ENCODE peak calls at places on chromosomes 7 and 10, in nine cellular contexts. J is Caco-2, N is K562, Z is cardiac muscle cell, W is tibial nerve, F is tibial artery, U is left ventricle myocardium inferior, M is hepatocyte, A is colonic mucosa. S is an unnamed sample.
A peak's percentile ranks its signal among the peaks of the same experiment; 100 is the strongest.

GRCh38 chr10:13272164-13272571 is 27.7 kb downstream of the PHYH start:
- DNase-seq in J (no peak), N (no peak), Z (peak; percentile 75), W (peak; percentile 60), F (peak; percentile 77), U (peak; percentile 57), M (peak; percentile 76), A (peak; percentile 37), S (peak; percentile 71)

GRCh38 chr7:24965831-24966708 is 13.9 kb downstream of the OSBPL3 start:
- DNase-seq in J (peak; percentile 51), N (peak; percentile 58), Z (no peak), W (peak; percentile 5), F (no peak), U (peak; percentile 18), M (peak; percentile 13), A (peak; percentile 57), S (no peak)

GRCh38 chr10:850093-850492 is 81.4 kb downstream of the LARP4B start:
- DNase-seq in J (no peak), N (no peak), Z (no peak), W (no peak), F (no peak), U (no peak), M (no peak), A (no peak), S (no peak)

GRCh38 chr10:74238031-74238431 is 87.0 kb downstream of the ADK start:
- DNase-seq in J (no peak), N (peak; percentile 29), Z (peak; percentile 41), W (no peak), F (no peak), U (no peak), M (no peak), A (no peak), S (no peak)

GRCh38 chr10:96509017-96509641 is 4.6 kb downstream of the TLL2 start:
- DNase-seq in J (no peak), N (no peak), Z (peak; percentile 16), W (no peak), F (no peak), U (no peak), M (no peak), A (no peak), S (no peak)

GRCh38 chr7:135349746-135350145 is 116.1 kb downstream of the STRA8 start:
- DNase-seq in J (no peak), N (no peak), Z (no peak), W (no peak), F (no peak), U (no peak), M (no peak), A (no peak), S (no peak)

GRCh38 chr7:112986256-112987031 is 100.2 kb downstream of the GPR85 start:
- DNase-seq in J (no peak), N (no peak), Z (peak; percentile 61), W (no peak), F (no peak), U (no peak), M (no peak), A (no peak), S (no peak)

GRCh38 chr10:71264345-71265200 is 52.2 kb downstream of the UNC5B start:
- DNase-seq in J (no peak), N (no peak), Z (no peak), W (no peak), F (no peak), U (no peak), M (no peak), A (no peak), S (no peak)

GRCh38 chr7:110418651-110419270 is 672.2 kb upstream of the LRRN3 start:
- DNase-seq in J (no peak), N (no peak), Z (no peak), W (no peak), F (no peak), U (no peak), M (no peak), A (no peak), S (no peak)

GRCh38 chr10:3904419-3904975 is 119.5 kb upstream of the KLF6 start:
- DNase-seq in J (no peak), N (no peak), Z (no peak), W (no peak), F (no peak), U (no peak), M (no peak), A (no peak), S (no peak)

GRCh38 chr7:46945328-46945727 is 636.6 kb downstream of the TNS3 start:
- DNase-seq in J (no peak), N (no peak), Z (no peak), W (no peak), F (no peak), U (no peak), M (no peak), A (no peak), S (no peak)

GRCh38 chr10:97781541-97782331 is 9.9 kb upstream of the SFRP5 start:
- DNase-seq in J (no peak), N (no peak), Z (no peak), W (no peak), F (no peak), U (no peak), M (no peak), A (no peak), S (no peak)

GRCh38 chr7:47080816-47081215 is 501.1 kb downstream of the TNS3 start:
- DNase-seq in J (no peak), N (no peak), Z (no peak), W (no peak), F (no peak), U (no peak), M (no peak), A (no peak), S (no peak)

GRCh38 chr10:91589015-91589655 is 43.7 kb downstream of the PPP1R3C start:
- DNase-seq in J (no peak), N (no peak), Z (peak; percentile 54), W (no peak), F (peak; percentile 78), U (peak; percentile 38), M (no peak), A (no peak), S (peak; percentile 76)

GRCh38 chr10:89837173-89838001 is 136.0 kb downstream of the KIF20B start:
- DNase-seq in J (peak; percentile 18), N (peak; percentile 13), Z (peak; percentile 55), W (no peak), F (no peak), U (peak; percentile 26), M (no peak), A (peak; percentile 50), S (peak; percentile 67)

DNA sequence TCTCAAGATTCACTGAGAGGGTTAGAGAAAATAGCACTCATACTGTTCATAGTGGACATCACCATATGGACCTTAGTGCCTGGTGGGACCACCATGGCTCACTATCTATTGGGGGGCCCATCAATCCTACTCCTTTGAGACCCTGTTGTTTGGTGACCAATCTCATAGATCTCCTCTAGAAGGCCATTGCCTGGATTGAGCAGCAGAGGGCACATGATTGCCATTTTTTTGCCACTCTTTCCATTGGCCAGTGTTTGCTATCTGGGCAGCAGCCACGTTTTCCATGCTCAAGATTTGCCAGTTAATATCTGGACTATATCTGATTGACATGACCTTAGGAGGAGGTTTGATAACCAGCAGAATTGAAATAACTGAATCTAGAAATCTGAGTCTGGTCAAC is 244.5 kb downstream of the ITGB1 start:
- DNase-seq in J (peak; percentile 17), N (no peak), Z (no peak), W (no peak), F (no peak), U (no peak), M (no peak), A (no peak), S (no peak)
- TF ChIP-seq CTCF in J (peak; percentile 37), N (peak; percentile 14), Z (no peak), W (no peak), F (no peak), U (no peak), M (no peak), A (no peak), S (no peak)

DNA sequence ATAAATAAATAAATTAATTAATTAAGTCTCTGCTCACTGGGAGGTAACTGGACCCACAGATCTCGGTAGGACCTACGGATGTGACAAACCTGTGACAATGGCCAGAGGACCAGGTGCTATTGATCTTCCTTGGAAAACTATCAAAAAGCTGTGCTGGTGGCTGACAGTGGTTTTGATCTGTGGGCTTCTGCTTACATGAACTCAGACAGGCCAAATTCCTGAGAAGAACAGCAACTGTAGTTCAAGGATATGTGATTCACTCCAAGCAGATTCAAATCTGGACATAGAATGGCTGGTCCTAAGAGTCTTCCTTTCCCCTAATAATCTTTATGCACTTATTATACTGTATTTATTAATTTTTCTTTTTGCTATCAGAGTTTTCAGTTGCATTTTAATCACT is 80.0 kb downstream of the ATXN7L1 start:
- DNase-seq in J (no peak), N (no peak), Z (no peak), W (no peak), F (no peak), U (no peak), M (no peak), A (no peak), S (no peak)
- H3K4me1 ChIP-seq in J (no peaks in the 10 kb centered on the region), N (no peaks in the 10 kb centered on the region), Z (peaks cover 5% of the 10 kb centered on the region), W (peaks cover 16% of the 10 kb centered on the region), F (no peaks in the 10 kb centered on the region), U (peaks cover 41% of the 10 kb centered on the region), M (no peaks in the 10 kb centered on the region), A (no peaks in the 10 kb centered on the region), S (peaks cover 64% of the 10 kb centered on the region)

GRCh38 chr7:100874577-100875355 is at the start of gene SRRT:
- DNase-seq in J (peak; percentile 99), N (peak; percentile 100), Z (peak; percentile 99), W (peak; percentile 98), F (peak; percentile 99), U (peak; percentile 99), M (peak; percentile 99), A (peak; percentile 99), S (peak; percentile 99)
- TF ChIP-seq CTCF in J (peak; percentile 33), N (peak; percentile 41), Z (no peak), W (peak; percentile 93), F (peak; percentile 66), U (peak; percentile 70), M (no peak), A (peak; percentile 23), S (peak; percentile 86)

GRCh38 chr10:31032515-31033132 is 959 bp upstream of the ZNF438 start:
- DNase-seq in J (no peak), N (no peak), Z (no peak), W (no peak), F (no peak), U (no peak), M (no peak), A (no peak), S (peak; percentile 73)

GRCh38 chr10:31030216-31030615 is 1.4 kb downstream of the ZNF438 start:
- DNase-seq in J (no peak), N (no peak), Z (no peak), W (no peak), F (no peak), U (no peak), M (peak; percentile 24), A (no peak), S (no peak)

GRCh38 chr10:31031205-31031665 is 430 bp downstream of the ZNF438 start:
- DNase-seq in J (no peak), N (no peak), Z (no peak), W (no peak), F (no peak), U (no peak), M (no peak), A (peak; percentile 89), S (no peak)

GRCh38 chr10:31031666-31032514 is at the start of gene ZNF438:
- DNase-seq in J (peak; percentile 98), N (peak; percentile 93), Z (peak; percentile 98), W (peak; percentile 97), F (peak; percentile 98), U (peak; percentile 96), M (peak; percentile 98), A (peak; percentile 98), S (peak; percentile 99)

DNA sequence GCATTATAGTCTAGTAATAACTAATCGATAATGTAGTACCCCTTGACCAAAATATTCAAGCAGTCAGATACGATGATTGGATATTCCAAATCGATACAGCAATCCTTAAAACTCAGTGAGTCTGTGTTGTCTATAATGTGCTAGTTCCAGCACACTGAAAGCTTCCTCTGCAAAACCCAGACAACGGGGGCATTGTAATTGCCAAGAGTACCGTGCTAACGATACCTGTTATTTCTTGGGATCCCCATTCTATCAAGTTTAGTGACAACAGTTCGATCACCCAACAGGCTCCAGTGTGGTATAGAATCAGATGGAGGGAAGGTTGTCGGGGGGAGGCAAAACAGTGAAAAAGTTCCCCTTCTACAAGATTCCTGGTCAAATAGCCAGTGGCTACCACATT is 865 bp downstream of the ZNF438 start:
- DNase-seq in J (no peak), N (no peak), Z (no peak), W (no peak), F (no peak), U (no peak), M (no peak), A (no peak), S (no peak)
- H3K4me1 ChIP-seq in J (peaks cover 6% of the 10 kb centered on the region), N (peaks cover 18% of the 10 kb centered on the region), Z (no peaks in the 10 kb centered on the region), W (peaks cover 52% of the 10 kb centered on the region), F (peaks cover 32% of the 10 kb centered on the region), U (peaks cover 55% of the 10 kb centered on the region), M (peaks cover 20% of the 10 kb centered on the region), A (no peaks in the 10 kb centered on the region), S (peaks cover 11% of the 10 kb centered on the region)